ENCODE peak calls at places on chromosomes 6 and 20, in eight cellular contexts. J is fibroblast of pulmonary artery, D is epithelial cell of esophagus, F is endodermal cell, W is fibroblast of lung, B is uterus, A is OCI-LY7, U is ascending aorta. T is an unnamed sample.

GRCh38 chr6:4575724-4576123 is 200.5 kb upstream of the CDYL start:
- DNase-seq in W (peak), A (no peak), F (no peak), D (no peak), U (no peak), B (no peak), J (no peak), T (no peak)

GRCh38 chr6:43509142-43509983 is 783 bp downstream of the LRRC73 start:
- DNase-seq in A (no peak), D (no peak), B (no peak), W (no peak), F (peak), J (no peak), U (no peak), T (no peak)

GRCh38 chr20:38534756-38535155 is 46.2 kb upstream of the ADIG start:
- DNase-seq in B (no peak), U (no peak), D (no peak), J (no peak), A (no peak), W (no peak), F (no peak), T (no peak)

GRCh38 chr6:157099912-157100593 is 223.3 kb downstream of the TMEM242 start:
- DNase-seq in A (no peak), F (no peak), D (no peak), B (no peak), W (peak), U (no peak), J (peak), T (no peak)

GRCh38 chr20:23625236-23625964 is 12.4 kb downstream of the CST3 start:
- DNase-seq in B (no peak), D (peak), U (no peak), A (no peak), W (no peak), J (peak), F (peak), T (no peak)

GRCh38 chr20:57323034-57323433 is 6.6 kb upstream of the SPO11 start:
- DNase-seq in D (peak), A (peak), J (peak), U (no peak), B (peak), W (peak), F (peak), T (no peak)

GRCh38 chr20:49701313-49701731 is 12.4 kb downstream of the B4GALT5 start:
- DNase-seq in D (peak), A (no peak), J (peak), U (no peak), F (no peak), B (no peak), W (peak), T (no peak)

GRCh38 chr6:165663736-165664552 is 903 bp upstream of the PDE10A start:
- DNase-seq in A (no peak), J (no peak), U (no peak), D (peak), W (peak), F (peak), B (no peak), T (no peak)

GRCh38 chr6:68040312-68040778 is 594.7 kb upstream of the ADGRB3 start:
- DNase-seq in A (no peak), F (peak), D (no peak), J (peak), W (peak), B (no peak), U (no peak), T (no peak)

GRCh38 chr20:49132995-49133451 is 55.1 kb downstream of the STAU1 start:
- DNase-seq in J (peak), F (peak), A (peak), U (no peak), B (no peak), D (peak), W (peak), T (no peak)

GRCh38 chr20:35886537-35886936 is 67.8 kb downstream of the SCAND1 start:
- DNase-seq in B (no peak), W (no peak), J (no peak), A (no peak), F (no peak), U (no peak), D (no peak), T (no peak)

GRCh38 chr6:126083875-126084274 is 97.5 kb downstream of the TRMT11 start:
- DNase-seq in J (no peak), A (no peak), U (no peak), D (no peak), W (no peak), B (no peak), F (no peak), T (no peak)

GRCh38 chr6:146985111-146985510 is 219.1 kb upstream of the STXBP5 start:
- DNase-seq in F (no peak), W (no peak), B (no peak), J (no peak), A (no peak), U (no peak), D (peak), T (no peak)

GRCh38 chr6:156618600-156619205 is 158.5 kb upstream of the ARID1B start:
- DNase-seq in W (peak), A (no peak), B (no peak), D (no peak), U (no peak), F (peak), J (no peak), T (no peak)

GRCh38 chr6:13112921-13113320 is 215.4 kb downstream of the TBC1D7 start:
- DNase-seq in F (no peak), A (no peak), B (no peak), U (no peak), D (no peak), J (no peak), W (no peak), T (no peak)

GRCh38 chr6:66926060-66926459 is 1219.0 kb upstream of the EYS start:
- DNase-seq in A (peak), U (no peak), B (no peak), W (peak), J (peak), F (no peak), D (peak), T (no peak)

GRCh38 chr6:5906340-5906670 is 100.4 kb downstream of the NRN1 start:
- DNase-seq in W (no peak), A (no peak), F (no peak), B (no peak), U (no peak), D (no peak), J (no peak), T (no peak)

DNA sequence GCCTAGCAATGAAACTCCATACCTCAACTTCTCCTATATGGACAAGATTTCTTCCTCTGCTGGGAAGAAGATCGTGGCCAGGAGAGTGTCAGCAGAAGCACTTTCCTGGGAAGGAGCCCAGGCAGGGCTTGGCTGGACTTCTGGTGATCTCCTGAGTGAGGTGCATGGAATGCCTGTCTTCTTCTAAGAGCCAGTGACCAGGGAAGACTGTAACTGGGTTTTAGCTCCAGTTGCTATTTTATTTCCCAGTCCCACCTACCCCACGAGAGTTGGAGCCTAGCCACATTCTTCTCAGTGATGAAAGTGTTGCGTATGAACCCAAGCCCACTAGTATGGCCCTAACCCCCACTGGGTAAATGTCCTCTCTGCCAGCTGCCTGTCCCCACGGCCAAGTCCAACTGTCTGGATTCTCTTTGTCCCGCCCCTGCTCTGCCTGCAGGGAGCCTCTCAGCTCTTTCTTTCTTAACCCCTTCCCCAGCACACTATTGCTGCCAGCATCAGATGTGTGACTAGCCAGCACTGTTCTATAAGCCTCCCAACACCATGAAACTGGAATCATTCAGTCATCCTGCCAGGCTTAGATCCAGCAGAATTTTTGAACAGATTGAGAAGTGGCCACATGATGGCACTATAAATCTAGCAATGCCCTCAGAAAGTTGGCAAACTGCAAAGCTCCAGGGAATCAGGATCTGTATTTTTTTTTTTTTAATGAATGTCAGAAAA is 69.8 kb upstream of the FAM184A start:
- DNase-seq in F (peak), B (peak), W (peak), A (peak), U (no peak), J (peak), D (peak), T (no peak)
- TF ChIP-seq CTCF in F (peak), B (peak), W (peak), A (peak), U (peak), J (peak), D (peak), T (peak)

GRCh38 chr20:34269996-34270627 is 28.9 kb downstream of the ASIP start:
- DNase-seq in F (no peak), J (peak), U (no peak), D (no peak), A (no peak), B (peak), W (no peak), T (no peak)

GRCh38 chr20:34271961-34272360 is 30.7 kb downstream of the ASIP start:
- DNase-seq in J (peak), U (no peak), W (peak), F (no peak), A (no peak), D (no peak), B (no peak), T (no peak)

GRCh38 chr20:34268145-34268544 is 26.9 kb downstream of the ASIP start:
- DNase-seq in B (no peak), J (no peak), U (no peak), W (no peak), F (no peak), D (no peak), A (no peak), T (no peak)

GRCh38 chr20:34264141-34264540 is 22.9 kb downstream of the ASIP start:
- DNase-seq in W (no peak), F (no peak), B (no peak), A (no peak), D (no peak), J (no peak), U (no peak), T (no peak)

DNA sequence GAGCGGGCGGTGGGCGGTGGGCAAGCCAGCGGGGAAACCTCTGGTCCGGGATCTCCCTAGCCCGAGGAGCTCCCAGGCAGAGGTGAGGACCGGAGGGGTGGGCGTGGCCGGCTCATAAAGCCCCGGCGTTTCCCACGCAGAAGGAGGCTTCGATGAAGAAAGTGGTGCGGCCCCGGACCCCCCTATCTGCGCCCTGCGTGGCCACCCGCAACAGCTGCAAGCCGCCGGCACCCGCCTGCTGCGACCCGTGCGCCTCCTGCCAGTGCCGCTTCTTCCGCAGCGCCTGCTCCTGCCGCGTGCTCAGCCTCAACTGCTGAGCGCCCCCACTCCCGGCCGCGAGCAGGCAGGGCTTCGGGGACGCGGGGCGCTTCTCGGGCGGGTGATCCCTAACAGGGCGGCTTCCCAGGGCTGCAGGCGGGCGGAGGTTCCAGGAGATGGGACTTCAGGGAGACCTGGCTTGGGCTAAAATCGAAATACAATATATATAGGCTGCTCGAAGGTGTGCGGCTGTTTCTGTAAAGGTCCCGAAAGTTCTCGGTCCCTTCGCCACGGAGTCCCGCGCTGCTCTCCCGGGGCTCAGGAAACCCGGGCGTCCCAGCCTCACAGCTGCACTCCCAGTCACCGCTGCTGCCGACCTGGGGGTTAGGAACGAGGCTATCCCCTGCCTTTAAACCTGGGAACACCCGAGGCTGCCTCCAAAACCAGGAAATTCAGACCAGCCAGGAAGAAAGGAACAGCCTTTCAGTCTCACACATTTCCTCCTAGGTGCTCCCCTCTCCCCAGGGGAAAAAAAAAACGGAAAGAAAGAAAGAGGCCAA is 27.8 kb downstream of the ASIP start:
- DNase-seq in F (peak), U (no peak), B (peak), W (peak), J (peak), D (no peak), A (no peak), T (no peak)
- TF ChIP-seq CTCF in F (no peak), U (no peak), B (no peak), W (no peak), J (no peak), D (no peak), A (no peak), T (no peak)

GRCh38 chr20:45449528-45449927 is 20.0 kb upstream of the WFDC2 start:
- DNase-seq in W (no peak), U (no peak), J (no peak), F (no peak), B (no peak), A (no peak), D (no peak), T (no peak)
- TF ChIP-seq CTCF in W (no peak), U (no peak), J (no peak), F (no peak), B (no peak), A (no peak), D (no peak), T (no peak)

DNA sequence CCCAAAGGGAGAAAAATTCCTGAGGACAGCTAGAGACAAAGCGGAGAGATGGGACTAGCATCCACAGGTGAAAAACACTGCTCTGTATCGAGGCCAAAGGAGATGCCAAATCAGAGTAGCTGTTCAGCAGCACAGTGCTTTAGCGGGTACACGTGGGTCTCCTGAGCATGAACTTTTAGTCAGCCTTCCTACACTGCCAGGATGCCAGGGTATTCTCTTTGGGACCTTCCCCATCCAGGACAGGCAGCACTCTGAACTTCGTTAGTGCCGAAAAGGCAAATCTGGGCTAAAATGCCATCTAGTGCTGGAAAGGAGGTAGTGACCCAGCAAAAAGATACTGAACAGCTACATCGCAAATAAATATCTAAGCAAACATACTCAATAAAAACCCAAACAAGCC is 64.9 kb downstream of the C6orf58 start:
- DNase-seq in F (peak), B (no peak), U (no peak), J (peak), D (peak), A (peak), W (peak), T (no peak)
- TF ChIP-seq CTCF in F (peak), B (peak), U (peak), J (peak), D (peak), A (peak), W (peak), T (peak)

DNA sequence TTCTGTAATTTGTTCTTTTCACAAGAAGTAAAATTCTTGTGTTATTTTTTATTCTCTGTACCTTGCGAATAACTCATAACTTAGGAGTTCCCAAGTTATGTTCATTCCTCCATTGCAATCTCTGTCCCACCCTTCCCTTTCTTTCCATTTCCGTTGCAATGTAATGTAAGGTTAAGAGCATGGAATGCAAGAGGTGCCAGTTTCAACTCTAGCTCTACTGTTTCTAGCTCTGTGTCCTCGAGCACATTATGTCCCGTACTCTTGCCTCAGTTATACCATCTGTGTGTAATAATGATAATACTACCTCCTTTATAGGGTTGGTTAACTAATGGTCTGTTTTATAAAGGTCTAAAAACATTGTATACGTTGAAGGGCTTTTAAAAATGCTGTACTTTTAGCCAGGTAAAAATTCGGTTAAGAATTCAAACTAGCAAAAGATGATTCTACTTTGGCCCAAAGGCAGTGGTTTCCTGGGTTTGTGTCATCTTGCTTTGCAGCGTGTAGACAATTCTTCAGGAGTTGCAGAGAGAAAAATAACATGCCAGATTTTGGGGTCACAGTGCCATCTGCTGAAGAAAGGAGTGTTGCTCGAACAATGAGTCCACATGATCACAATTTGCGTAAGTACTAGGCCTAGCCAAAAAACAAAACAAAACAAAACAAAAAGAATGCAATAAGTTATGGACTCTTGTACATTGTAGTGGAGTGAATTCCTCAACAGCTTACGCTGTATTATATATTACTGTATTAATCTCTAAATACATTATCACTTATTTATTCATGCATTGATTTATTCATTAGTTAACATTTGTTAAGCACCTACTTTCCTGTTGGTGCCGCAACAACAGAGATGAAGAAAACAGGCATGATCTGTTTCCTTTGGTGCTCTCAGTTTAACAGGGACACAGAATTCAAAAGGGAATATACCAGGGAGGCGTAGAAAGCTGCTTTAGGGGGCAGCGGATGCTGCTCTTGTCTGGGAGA is 10.0 kb upstream of the PFDN4 start:
- DNase-seq in W (peak), F (peak), J (peak), D (peak), B (no peak), A (peak), U (no peak), T (no peak)
- TF ChIP-seq CTCF in W (peak), F (peak), J (peak), D (peak), B (no peak), A (peak), U (no peak), T (no peak)

GRCh38 chr20:45892049-45892816 is 1.1 kb downstream of the CTSA start:
- DNase-seq in W (no peak), D (peak), F (peak), A (no peak), U (no peak), B (no peak), J (peak), T (no peak)
- TF ChIP-seq CTCF in W (no peak), D (peak), F (peak), A (no peak), U (no peak), B (no peak), J (peak), T (no peak)

GRCh38 chr6:149545258-149545753 is 537 bp downstream of the PPIL4 start:
- DNase-seq in F (peak), W (peak), A (peak), J (peak), U (no peak), B (peak), D (peak), T (no peak)
- TF ChIP-seq CTCF in F (no peak), W (peak), A (peak), J (no peak), U (no peak), B (no peak), D (no peak), T (peak)

GRCh38 chr20:46619445-46619844 is 31.8 kb downstream of the SLC13A3 start:
- DNase-seq in W (no peak), A (no peak), J (no peak), B (no peak), F (peak), D (no peak), U (no peak), T (no peak)

GRCh38 chr20:46618316-46619110 is 32.7 kb downstream of the SLC13A3 start:
- DNase-seq in F (peak), B (no peak), A (no peak), J (no peak), U (no peak), D (no peak), W (no peak), T (no peak)

GRCh38 chr20:46624941-46625340 is 26.3 kb downstream of the SLC13A3 start:
- DNase-seq in A (no peak), J (no peak), U (no peak), D (no peak), B (no peak), F (no peak), W (no peak), T (no peak)

GRCh38 chr20:46621492-46621891 is 29.8 kb downstream of the SLC13A3 start:
- DNase-seq in A (no peak), W (peak), J (peak), F (no peak), B (no peak), U (no peak), D (peak), T (no peak)

DNA sequence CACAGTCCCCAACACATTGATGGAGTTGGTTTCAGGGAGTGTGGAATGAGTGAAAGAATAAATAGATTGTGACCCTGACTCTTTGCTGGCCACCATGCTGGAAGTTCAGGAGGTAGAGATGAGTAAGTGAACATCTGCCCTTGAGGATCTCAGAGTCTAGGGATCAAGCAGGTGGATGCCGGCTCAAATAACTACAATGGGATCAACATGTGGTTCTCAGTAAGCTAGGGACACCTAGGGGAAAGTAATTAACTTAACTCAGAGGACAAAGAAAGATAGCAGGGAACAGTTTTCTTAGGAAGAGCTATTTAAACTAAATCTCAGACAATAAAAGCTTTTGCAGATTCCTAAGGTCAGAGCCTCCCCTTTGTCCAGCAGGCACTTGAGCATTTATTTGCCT is 29.1 kb downstream of the SLC13A3 start:
- DNase-seq in F (no peak), B (no peak), W (no peak), D (no peak), J (no peak), U (no peak), A (no peak), T (no peak)
- TF ChIP-seq CTCF in F (peak), B (no peak), W (no peak), D (no peak), J (no peak), U (no peak), A (no peak), T (no peak)

GRCh38 chr6:163423696-163424095 is 9.2 kb downstream of the QKI start:
- DNase-seq in U (no peak), W (peak), F (no peak), B (no peak), D (no peak), A (no peak), J (no peak), T (no peak)

GRCh38 chr6:163429858-163430448 is 15.4 kb downstream of the QKI start:
- DNase-seq in J (no peak), D (no peak), B (no peak), U (no peak), F (no peak), A (no peak), W (no peak), T (no peak)

GRCh38 chr6:163428373-163428772 is 13.9 kb downstream of the QKI start:
- DNase-seq in U (no peak), F (no peak), D (no peak), A (no peak), J (no peak), B (no peak), W (no peak), T (no peak)

GRCh38 chr6:163432300-163432699 is 17.8 kb downstream of the QKI start:
- DNase-seq in A (no peak), D (no peak), F (no peak), U (no peak), W (no peak), B (no peak), J (no peak), T (no peak)

GRCh38 chr6:163427498-163428254 is 13.2 kb downstream of the QKI start:
- DNase-seq in J (peak), D (peak), W (peak), F (no peak), A (peak), U (no peak), B (no peak), T (no peak)
- TF ChIP-seq CTCF in J (peak), D (peak), W (no peak), F (peak), A (peak), U (no peak), B (peak), T (no peak)

T was measured in mesothelial cell of epicardium.